ENCODE peak calls at places on chromosome X, in four cellular contexts. One of them, this sample, is unnamed.
A peak's percentile ranks its signal among the peaks of the same experiment; 100 is the strongest.

GRCh38 chrX:21735038-21735752 is 22.7 kb downstream of the SMPX start:
- DNase-seq in T-helper 2 cell: no peak
- DNase-seq in heart right ventricle: no peak
- DNase-seq in natural killer cell: no peak
- DNase-seq in this sample: no peak

GRCh38 chrX:23797371-23798128 is 14.6 kb downstream of the SAT1 start:
- DNase-seq in natural killer cell: no peak
- DNase-seq in heart right ventricle: no peak
- DNase-seq in T-helper 2 cell: no peak
- DNase-seq in this sample: peak; percentile 30

GRCh38 chrX:134287356-134287755 is 50.4 kb downstream of the CCDC160 start:
- DNase-seq in T-helper 2 cell: no peak
- DNase-seq in heart right ventricle: no peak
- DNase-seq in natural killer cell: no peak
- DNase-seq in this sample: no peak

GRCh38 chrX:120672389-120672788 is 42.5 kb upstream of the C1GALT1C1 start:
- DNase-seq in T-helper 2 cell: no peak
- DNase-seq in natural killer cell: no peak
- DNase-seq in heart right ventricle: peak; percentile 36
- DNase-seq in this sample: peak; percentile 73

GRCh38 chrX:122188751-122189150 is 995.3 kb upstream of the GRIA3 start:
- DNase-seq in T-helper 2 cell: no peak
- DNase-seq in heart right ventricle: no peak
- DNase-seq in natural killer cell: no peak
- DNase-seq in this sample: no peak

GRCh38 chrX:71292669-71293379 is 8.7 kb upstream of the ITGB1BP2 start:
- DNase-seq in natural killer cell: no peak
- DNase-seq in heart right ventricle: no peak
- DNase-seq in T-helper 2 cell: no peak
- DNase-seq in this sample: no peak

GRCh38 chrX:48648299-48648698 is 35.3 kb upstream of the WAS start:
- DNase-seq in heart right ventricle: peak; percentile 10
- DNase-seq in natural killer cell: peak; percentile 17
- DNase-seq in T-helper 2 cell: peak; percentile 21
- DNase-seq in this sample: peak; percentile 63

GRCh38 chrX:7568597-7568996 is 274.4 kb upstream of the VCX start:
- DNase-seq in natural killer cell: no peak
- DNase-seq in heart right ventricle: no peak
- DNase-seq in T-helper 2 cell: no peak
- DNase-seq in this sample: no peak

GRCh38 chrX:133323450-133323849 is 91.8 kb downstream of the GPC4 start:
- DNase-seq in T-helper 2 cell: no peak
- DNase-seq in heart right ventricle: no peak
- DNase-seq in natural killer cell: no peak
- DNase-seq in this sample: no peak

GRCh38 chrX:33210156-33210555 is 1.2 kb downstream of the DMD start:
- DNase-seq in T-helper 2 cell: no peak
- DNase-seq in heart right ventricle: no peak
- DNase-seq in natural killer cell: no peak
- DNase-seq in this sample: no peak

GRCh38 chrX:110341189-110342035 is 17.2 kb upstream of the RTL9 start:
- DNase-seq in T-helper 2 cell: no peak
- DNase-seq in heart right ventricle: no peak
- DNase-seq in natural killer cell: no peak
- DNase-seq in this sample: peak; percentile 35

GRCh38 chrX:67523002-67523711 is 20.7 kb upstream of the AR start:
- DNase-seq in T-helper 2 cell: no peak
- DNase-seq in natural killer cell: no peak
- DNase-seq in heart right ventricle: no peak
- DNase-seq in this sample: no peak

GRCh38 chrX:13545731-13546130 is 23.7 kb upstream of the EGFL6 start:
- DNase-seq in heart right ventricle: no peak
- DNase-seq in natural killer cell: no peak
- DNase-seq in T-helper 2 cell: no peak
- DNase-seq in this sample: no peak

GRCh38 chrX:110212299-110212698 is 105.6 kb downstream of the AMMECR1 start:
- DNase-seq in natural killer cell: no peak
- DNase-seq in T-helper 2 cell: no peak
- DNase-seq in heart right ventricle: no peak
- DNase-seq in this sample: peak; percentile 11

GRCh38 chrX:66022742-66023725 is 16.8 kb downstream of the VSIG4 start:
- DNase-seq in T-helper 2 cell: no peak
- DNase-seq in heart right ventricle: no peak
- DNase-seq in natural killer cell: no peak
- DNase-seq in this sample: no peak

GRCh38 chrX:108199691-108200090 is 108.1 kb downstream of the ATG4A start:
- DNase-seq in natural killer cell: no peak
- DNase-seq in T-helper 2 cell: no peak
- DNase-seq in heart right ventricle: no peak
- DNase-seq in this sample: peak; percentile 19

GRCh38 chrX:69079278-69079677 is 86.0 kb downstream of the PJA1 start:
- DNase-seq in natural killer cell: no peak
- DNase-seq in T-helper 2 cell: no peak
- DNase-seq in heart right ventricle: no peak
- DNase-seq in this sample: no peak